ENCODE peak calls at places on chromosomes 5 and 9, in six cellular contexts. K is choroid plexus epithelial cell; I is nucleus accumbens; A is A549; J is activated T-cell treated with anti-CD3 and anti-CD28 coated beads, Interleukin-2, amount 50 U/mL, for 24 hours; D is effector CD4-positive, alpha-beta T cell. P is an unnamed sample.

GRCh38 chr5:142821733-142822487 is 51.7 kb downstream of the ARHGAP26 start:
- DNase-seq in K (peak; percentile 89), I (no peak), A (peak; percentile 76), J (no peak), D (no peak), P (peak; percentile 89)

GRCh38 chr9:135895202-135895848 is 12.0 kb downstream of the CAMSAP1 start:
- DNase-seq in K (no peak), I (no peak), A (no peak), J (no peak), D (no peak), P (no peak)

GRCh38 chr9:20552874-20553624 is 69.2 kb downstream of the MLLT3 start:
- DNase-seq in K (peak; percentile 41), I (no peak), A (no peak), J (no peak), D (no peak), P (peak; percentile 16)

GRCh38 chr9:4297151-4297794 is 2.6 kb downstream of the GLIS3 start:
- DNase-seq in K (peak; percentile 93), I (peak; percentile 24), A (peak; percentile 87), J (peak; percentile 68), D (no peak), P (peak; percentile 91)

GRCh38 chr9:6014668-6015270 is 655 bp downstream of the RANBP6 start:
- DNase-seq in K (peak; percentile 75), I (no peak), A (peak; percentile 37), J (no peak), D (no peak), P (peak; percentile 91)

GRCh38 chr9:4902135-4902475 is 83.0 kb upstream of the JAK2 start:
- DNase-seq in K (no peak), I (no peak), A (no peak), J (no peak), D (no peak), P (no peak)

GRCh38 chr9:134886413-134886913 is 5.9 kb downstream of the FCN2 start:
- DNase-seq in K (no peak), I (no peak), A (no peak), J (no peak), D (no peak), P (no peak)

GRCh38 chr5:28397502-28397941 is 1359.1 kb upstream of the CDH9 start:
- DNase-seq in K (peak; percentile 85), I (no peak), A (no peak), J (no peak), D (no peak), P (no peak)

GRCh38 chr9:123370526-123371227 is 14.7 kb downstream of the CRB2 start:
- DNase-seq in K (no peak), I (no peak), A (no peak), J (no peak), D (no peak), P (no peak)

GRCh38 chr5:119814655-119815054 is 185.3 kb downstream of the FAM170A start:
- DNase-seq in K (no peak), I (no peak), A (no peak), J (no peak), D (no peak), P (no peak)

GRCh38 chr9:91920846-91921350 is 29.1 kb downstream of the ROR2 start:
- DNase-seq in K (no peak), I (no peak), A (no peak), J (no peak), D (no peak), P (no peak)

GRCh38 chr5:116738270-116738947 is 163.8 kb upstream of the SEMA6A start:
- DNase-seq in K (no peak), I (no peak), A (no peak), J (no peak), D (no peak), P (no peak)

GRCh38 chr5:92977766-92978555 is 603.1 kb downstream of the NR2F1-AS1 start:
- DNase-seq in K (no peak), I (peak; percentile 23), A (no peak), J (no peak), D (no peak), P (no peak)

GRCh38 chr5:57825026-57825683 is 342.5 kb upstream of the ACTBL2 start:
- DNase-seq in K (peak; percentile 70), I (no peak), A (no peak), J (no peak), D (no peak), P (no peak)

GRCh38 chr9:115757461-115757860 is 396.1 kb upstream of the PAPPA start:
- DNase-seq in K (no peak), I (no peak), A (no peak), J (no peak), D (no peak), P (no peak)

GRCh38 chr9:85038824-85039540 is 369.5 kb downstream of the NTRK2 start:
- DNase-seq in K (no peak), I (peak; percentile 33), A (no peak), J (no peak), D (no peak), P (no peak)

GRCh38 chr9:97501177-97501971 is at the start of gene TMOD1:
- DNase-seq in K (no peak), I (peak; percentile 41), A (peak; percentile 83), J (peak; percentile 65), D (peak; percentile 8), P (peak; percentile 65)

GRCh38 chr9:106619211-106619610 is 243.8 kb upstream of the ZNF462 start:
- DNase-seq in K (peak; percentile 36), I (no peak), A (no peak), J (no peak), D (no peak), P (peak; percentile 17)

GRCh38 chr5:139064613-139065012 is 133.6 kb downstream of the SIL1 start:
- DNase-seq in K (no peak), I (no peak), A (no peak), J (no peak), D (no peak), P (no peak)

GRCh38 chr9:24616858-24617257 is 71.2 kb upstream of the IZUMO3 start:
- DNase-seq in K (no peak), I (no peak), A (no peak), J (no peak), D (no peak), P (no peak)

GRCh38 chr5:42720242-42720641 is 36.4 kb upstream of the CCDC152 start:
- DNase-seq in K (no peak), I (no peak), A (no peak), J (no peak), D (no peak), P (no peak)

GRCh38 chr5:98700730-98701129 is 72.7 kb upstream of the RGMB start:
- DNase-seq in K (no peak), I (no peak), A (no peak), J (no peak), D (no peak), P (no peak)

GRCh38 chr5:6818594-6819512 is 105.6 kb downstream of the TENT4A start:
- DNase-seq in K (no peak), I (no peak), A (no peak), J (no peak), D (no peak), P (no peak)

GRCh38 chr9:126599047-126599650 is 14.6 kb upstream of the LMX1B start:
- DNase-seq in K (no peak), I (no peak), A (no peak), J (no peak), D (no peak), P (no peak)

GRCh38 chr5:149640350-149640999 is 59.2 kb downstream of the ARHGEF37 start:
- DNase-seq in K (no peak), I (no peak), A (no peak), J (no peak), D (no peak), P (no peak)

GRCh38 chr5:173761182-173761521 is 127.0 kb upstream of the CPEB4 start:
- DNase-seq in K (no peak), I (no peak), A (no peak), J (no peak), D (no peak), P (no peak)

GRCh38 chr5:57940879-57941278 is 458.3 kb upstream of the ACTBL2 start:
- DNase-seq in K (no peak), I (no peak), A (no peak), J (no peak), D (no peak), P (no peak)

GRCh38 chr5:159504857-159505304 is 174.6 kb upstream of the IL12B start:
- DNase-seq in K (peak; percentile 86), I (peak; percentile 10), A (no peak), J (no peak), D (no peak), P (no peak)

GRCh38 chr9:132049323-132049882 is 30.3 kb downstream of the MED27 start:
- DNase-seq in K (no peak), I (no peak), A (no peak), J (no peak), D (no peak), P (no peak)

GRCh38 chr5:144017119-144017518 is 153.3 kb downstream of the YIPF5 start:
- DNase-seq in K (no peak), I (no peak), A (no peak), J (no peak), D (no peak), P (no peak)